ENCODE peak calls at places on chromosomes 2 and 18, in seven cellular contexts. I is hypothalamus; C is iris pigment epithelial cell; Y is NAMALWA; X is LNCaP clone FGC; L is effector memory CD8-positive, alpha-beta T cell; B is fibroblast of mammary gland. H is an unnamed sample.

GRCh38 chr2:41160439-41160838 is 708.5 kb upstream of the SLC8A1 start:
- DNase-seq in I (no peak), C (no peak), Y (no peak), X (no peak), L (no peak), B (peak), H (no peak)

GRCh38 chr2:48560546-48561209 is 30.7 kb downstream of the STON1 start:
- DNase-seq in I (peak), C (no peak), Y (peak), X (no peak), L (no peak), B (no peak), H (no peak)

GRCh38 chr2:23502096-23502495 is 117.1 kb downstream of the KLHL29 start:
- DNase-seq in I (no peak), C (no peak), Y (no peak), X (no peak), L (no peak), B (no peak), H (no peak)

GRCh38 chr2:127382836-127383235 is 4.9 kb downstream of the MAP3K2 start:
- DNase-seq in I (no peak), C (no peak), Y (no peak), X (no peak), L (no peak), B (no peak), H (no peak)

GRCh38 chr2:126886201-126886905 is 12.3 kb upstream of the TEX51 start:
- DNase-seq in I (peak), C (peak), Y (peak), X (no peak), L (peak), B (peak), H (peak)

GRCh38 chr2:30758315-30758714 is 48.9 kb downstream of the CAPN13 start:
- DNase-seq in I (no peak), C (no peak), Y (no peak), X (no peak), L (no peak), B (no peak), H (no peak)

GRCh38 chr2:240996161-240996833 is 2.1 kb upstream of the SNED1 start:
- DNase-seq in I (no peak), C (no peak), Y (no peak), X (no peak), L (no peak), B (no peak), H (no peak)

GRCh38 chr2:167508709-167509108 is 620.4 kb downstream of the XIRP2 start:
- DNase-seq in I (no peak), C (no peak), Y (no peak), X (no peak), L (no peak), B (peak), H (no peak)

GRCh38 chr18:7766383-7766782 is 199.3 kb downstream of the PTPRM start:
- DNase-seq in I (no peak), C (no peak), Y (no peak), X (no peak), L (no peak), B (no peak), H (no peak)

GRCh38 chr18:49813071-49813320 is 337 bp downstream of the ACAA2 start:
- DNase-seq in I (no peak), C (peak), Y (peak), X (no peak), L (no peak), B (peak), H (peak)